ENCODE peak calls at places on chromosomes 3 and 15, in eight cellular contexts. B, F, T, G, L, N, J and C are unnamed samples.

GRCh38 chr15:42152196-42152920 is 4.1 kb downstream of the PLA2G4F start:
- DNase-seq in B (peak; percentile 78), F (no peak), T (no peak), G (no peak), L (no peak), N (peak; percentile 27), J (no peak), C (no peak)

GRCh38 chr15:72227192-72227586 is 3.8 kb downstream of the PKM start:
- DNase-seq in B (no peak), F (peak; percentile 92), T (peak; percentile 91), G (no peak), L (no peak), N (peak; percentile 77), J (peak; percentile 97), C (peak; percentile 87)

GRCh38 chr3:5012398-5012797 is 33.2 kb downstream of the BHLHE40 start:
- DNase-seq in B (no peak), F (no peak), T (no peak), G (no peak), L (no peak), N (no peak), J (no peak), C (no peak)

GRCh38 chr15:89936051-89936792 is 23.5 kb upstream of the ARPIN start:
- DNase-seq in B (no peak), F (no peak), T (no peak), G (no peak), L (no peak), N (no peak), J (no peak), C (no peak)

GRCh38 chr15:70494861-70495571 is 268.3 kb downstream of the UACA start:
- DNase-seq in B (no peak), F (peak; percentile 99), T (peak; percentile 96), G (no peak), L (no peak), N (peak; percentile 91), J (peak; percentile 49), C (peak; percentile 97)

GRCh38 chr3:141093971-141094401 is 42.8 kb downstream of the SPSB4 start:
- DNase-seq in B (no peak), F (peak; percentile 38), T (no peak), G (no peak), L (no peak), N (no peak), J (no peak), C (peak; percentile 29)

GRCh38 chr3:7546219-7546618 is 685.3 kb downstream of the GRM7 start:
- DNase-seq in B (no peak), F (no peak), T (no peak), G (no peak), L (no peak), N (no peak), J (peak; percentile 28), C (no peak)

GRCh38 chr15:76932090-76932966 is 779 bp downstream of the RCN2 start:
- DNase-seq in B (no peak), F (peak; percentile 17), T (peak; percentile 6), G (no peak), L (no peak), N (peak; percentile 34), J (peak; percentile 27), C (no peak)

GRCh38 chr3:9352917-9353823 is 9.7 kb upstream of the THUMPD3 start:
- DNase-seq in B (peak; percentile 66), F (peak; percentile 66), T (peak; percentile 79), G (peak; percentile 44), L (peak; percentile 54), N (peak; percentile 87), J (peak; percentile 78), C (peak; percentile 51)

GRCh38 chr15:28116521-28117488 is 17.7 kb upstream of the OCA2 start:
- DNase-seq in B (peak; percentile 43), F (no peak), T (no peak), G (no peak), L (no peak), N (no peak), J (no peak), C (no peak)

GRCh38 chr3:8607285-8608040 is 37.1 kb downstream of the SSUH2 start:
- DNase-seq in B (no peak), F (peak; percentile 74), T (peak; percentile 78), G (peak; percentile 44), L (no peak), N (peak; percentile 83), J (peak; percentile 9), C (peak; percentile 38)

GRCh38 chr3:71064976-71065763 is 518.4 kb downstream of the FOXP1 start:
- DNase-seq in B (peak; percentile 80), F (peak; percentile 44), T (peak; percentile 41), G (no peak), L (peak; percentile 66), N (peak; percentile 84), J (peak; percentile 61), C (peak; percentile 37)

GRCh38 chr3:174168538-174169254 is 690.4 kb upstream of the NAALADL2 start:
- DNase-seq in B (no peak), F (no peak), T (no peak), G (no peak), L (no peak), N (no peak), J (no peak), C (no peak)

GRCh38 chr15:89824607-89824867 is 9.9 kb upstream of the ANPEP start:
- DNase-seq in B (no peak), F (no peak), T (no peak), G (no peak), L (no peak), N (no peak), J (no peak), C (no peak)

GRCh38 chr3:148998297-148998696 is 7.0 kb downstream of the GYG1 start:
- DNase-seq in B (no peak), F (no peak), T (peak; percentile 41), G (no peak), L (no peak), N (peak; percentile 43), J (no peak), C (no peak)

GRCh38 chr15:90872481-90873184 is 4.2 kb downstream of the FURIN start:
- DNase-seq in B (no peak), F (peak; percentile 83), T (peak; percentile 80), G (no peak), L (no peak), N (peak; percentile 83), J (peak; percentile 87), C (peak; percentile 85)

GRCh38 chr15:62740141-62741004 is 302.2 kb upstream of the TPM1 start:
- DNase-seq in B (no peak), F (no peak), T (peak; percentile 54), G (no peak), L (no peak), N (peak; percentile 47), J (no peak), C (no peak)

GRCh38 chr3:8817486-8817885 is 48.1 kb upstream of the OXTR start:
- DNase-seq in B (no peak), F (no peak), T (no peak), G (no peak), L (no peak), N (peak; percentile 56), J (no peak), C (no peak)

GRCh38 chr3:40912461-40912860 is 286.8 kb upstream of the CTNNB1 start:
- DNase-seq in B (no peak), F (no peak), T (no peak), G (no peak), L (no peak), N (no peak), J (no peak), C (no peak)

GRCh38 chr3:5270656-5271055 is 83.1 kb downstream of the EDEM1 start:
- DNase-seq in B (no peak), F (no peak), T (no peak), G (no peak), L (no peak), N (no peak), J (no peak), C (no peak)

GRCh38 chr15:81530271-81530670 is 156.3 kb upstream of the TMC3 start:
- DNase-seq in B (no peak), F (no peak), T (no peak), G (no peak), L (no peak), N (no peak), J (no peak), C (no peak)

GRCh38 chr3:59750391-59750790 is 700.6 kb upstream of the CFAP20DC start:
- DNase-seq in B (no peak), F (no peak), T (no peak), G (no peak), L (no peak), N (no peak), J (no peak), C (no peak)

GRCh38 chr3:54957711-54958110 is 29.9 kb upstream of the LRTM1 start:
- DNase-seq in B (no peak), F (peak; percentile 94), T (peak; percentile 31), G (no peak), L (no peak), N (peak; percentile 37), J (no peak), C (peak; percentile 78)

GRCh38 chr15:47764666-47765065 is 47.4 kb downstream of the SEMA6D start:
- DNase-seq in B (no peak), F (no peak), T (no peak), G (no peak), L (no peak), N (no peak), J (no peak), C (no peak)

GRCh38 chr3:95097493-95097892 is 1034.6 kb downstream of the NSUN3 start:
- DNase-seq in B (no peak), F (no peak), T (no peak), G (no peak), L (no peak), N (peak; percentile 0), J (no peak), C (no peak)

GRCh38 chr3:63940389-63940757 is 28.2 kb upstream of the SCAANT1 start:
- DNase-seq in B (no peak), F (no peak), T (peak; percentile 76), G (no peak), L (no peak), N (peak; percentile 57), J (no peak), C (no peak)

GRCh38 chr15:38459480-38459879 is 5.6 kb downstream of the FAM98B start:
- DNase-seq in B (no peak), F (no peak), T (no peak), G (no peak), L (no peak), N (no peak), J (no peak), C (no peak)

GRCh38 chr3:143443851-143444331 is 324.3 kb downstream of the CHST2 start:
- DNase-seq in B (peak; percentile 57), F (peak; percentile 95), T (peak; percentile 98), G (no peak), L (no peak), N (peak; percentile 98), J (peak; percentile 98), C (peak; percentile 91)

GRCh38 chr15:90036343-90036742 is 35.2 kb downstream of the ZNF710 start:
- DNase-seq in B (no peak), F (no peak), T (no peak), G (no peak), L (no peak), N (no peak), J (no peak), C (no peak)

GRCh38 chr3:48426401-48426909 is 3.4 kb downstream of the PLXNB1 start:
- DNase-seq in B (no peak), F (peak; percentile 24), T (no peak), G (no peak), L (no peak), N (peak; percentile 39), J (no peak), C (no peak)

GRCh38 chr3:36182024-36182423 is 198.3 kb upstream of the STAC start:
- DNase-seq in B (no peak), F (no peak), T (no peak), G (no peak), L (no peak), N (no peak), J (no peak), C (no peak)

GRCh38 chr3:32480596-32480995 is 22.1 kb downstream of the CMTM6 start:
- DNase-seq in B (no peak), F (no peak), T (no peak), G (no peak), L (no peak), N (peak; percentile 67), J (no peak), C (no peak)

GRCh38 chr3:132210476-132211346 is 106.5 kb upstream of the ACP3 start:
- DNase-seq in B (no peak), F (no peak), T (no peak), G (no peak), L (no peak), N (peak; percentile 36), J (peak; percentile 9), C (peak; percentile 27)